ENCODE peak calls at places on chromosomes 11 and 22, in seven cellular contexts. P, D, Q, E, K, A and F are unnamed samples.

GRCh38 chr11:91641153-91641552 is 583.5 kb upstream of the FAT3 start:
- DNase-seq in P (no peak), D (no peak), Q (no peak), E (no peak), K (no peak), A (no peak), F (no peak)

GRCh38 chr22:49292909-49293308 is 534.8 kb downstream of the BRD1 start:
- DNase-seq in P (no peak), D (no peak), Q (no peak), E (no peak), K (no peak), A (no peak), F (no peak)

GRCh38 chr11:35003658-35004057 is 87.2 kb downstream of the PDHX start:
- DNase-seq in P (no peak), D (no peak), Q (no peak), E (peak; percentile 51), K (peak; percentile 25), A (no peak), F (no peak)

GRCh38 chr11:111977141-111978027 is 40.2 kb downstream of the DIXDC1 start:
- DNase-seq in P (peak; percentile 66), D (peak; percentile 38), Q (no peak), E (peak; percentile 68), K (peak; percentile 44), A (peak; percentile 29), F (peak; percentile 69)

GRCh38 chr22:24592846-24593809 is at the start of gene LRRC75B:
- DNase-seq in P (peak; percentile 91), D (peak; percentile 80), Q (peak; percentile 35), E (peak; percentile 90), K (peak; percentile 88), A (no peak), F (peak; percentile 80)

GRCh38 chr11:65429069-65429681 is 6.6 kb downstream of the NEAT1 start:
- DNase-seq in P (peak; percentile 80), D (no peak), Q (no peak), E (peak; percentile 27), K (peak; percentile 52), A (no peak), F (peak; percentile 51)

GRCh38 chr11:692824-693414 is 2.1 kb downstream of the DEAF1 start:
- DNase-seq in P (no peak), D (no peak), Q (no peak), E (no peak), K (no peak), A (no peak), F (peak; percentile 56)

GRCh38 chr11:110952150-110952549 is 239.9 kb upstream of the ARHGAP20 start:
- DNase-seq in P (no peak), D (no peak), Q (no peak), E (no peak), K (no peak), A (no peak), F (no peak)

GRCh38 chr11:114154271-114155047 is 94.9 kb downstream of the ZBTB16 start:
- DNase-seq in P (no peak), D (no peak), Q (peak; percentile 93), E (peak; percentile 82), K (no peak), A (no peak), F (peak; percentile 81)

GRCh38 chr11:35853871-35854270 is 90.0 kb upstream of the LDLRAD3 start:
- DNase-seq in P (no peak), D (no peak), Q (no peak), E (no peak), K (no peak), A (no peak), F (no peak)

GRCh38 chr22:23178512-23179254 is 1.6 kb upstream of the BCR start:
- DNase-seq in P (peak; percentile 45), D (peak; percentile 76), Q (peak; percentile 12), E (peak; percentile 65), K (peak; percentile 71), A (peak; percentile 75), F (peak; percentile 47)

GRCh38 chr22:30562391-30562790 is 12.1 kb downstream of the GAL3ST1 start:
- DNase-seq in P (no peak), D (no peak), Q (no peak), E (no peak), K (no peak), A (no peak), F (no peak)

GRCh38 chr11:17473071-17473744 is 3.4 kb downstream of the ABCC8 start:
- DNase-seq in P (peak; percentile 66), D (peak; percentile 41), Q (no peak), E (no peak), K (peak; percentile 43), A (no peak), F (no peak)

GRCh38 chr22:17824452-17824851 is 50.2 kb upstream of the BID start:
- DNase-seq in P (no peak), D (no peak), Q (no peak), E (no peak), K (no peak), A (no peak), F (no peak)

GRCh38 chr11:73158356-73159051 is 16.4 kb upstream of the FCHSD2 start:
- DNase-seq in P (no peak), D (no peak), Q (no peak), E (no peak), K (no peak), A (no peak), F (no peak)

GRCh38 chr22:31088233-31088986 is 7.3 kb downstream of the SMTN start:
- DNase-seq in P (no peak), D (no peak), Q (no peak), E (no peak), K (no peak), A (no peak), F (no peak)

GRCh38 chr11:119660166-119660720 is 68.8 kb downstream of the NECTIN1 start:
- DNase-seq in P (no peak), D (no peak), Q (no peak), E (no peak), K (no peak), A (no peak), F (no peak)

GRCh38 chr11:116366980-116367640 is 405.7 kb downstream of the BUD13 start:
- DNase-seq in P (no peak), D (no peak), Q (no peak), E (no peak), K (peak; percentile 39), A (no peak), F (no peak)